ENCODE peak calls at places on chromosomes 11 and 22, in seven cellular contexts. Z is dorsolateral prefrontal cortex; K is GM20000; T is A549; W is psoas muscle; P is suprapubic skin; L is CD8-positive, alpha-beta T cell. O is an unnamed sample.

GRCh38 chr22:36467042-36467810 is 14.2 kb downstream of the TXN2 start:
- DNase-seq in Z (no peak), K (no peak), T (no peak), W (peak), P (no peak), L (no peak), O (no peak)

GRCh38 chr11:36213050-36213840 is 76.0 kb downstream of the COMMD9 start:
- DNase-seq in Z (peak), K (no peak), T (no peak), W (no peak), P (no peak), L (no peak), O (no peak)

GRCh38 chr11:2694995-2695939 is 4.5 kb downstream of the KCNQ1OT1 start:
- DNase-seq in Z (no peak), K (no peak), T (no peak), W (no peak), P (peak), L (no peak), O (no peak)

GRCh38 chr22:41603873-41604332 is 14.3 kb upstream of the PMM1 start:
- DNase-seq in Z (no peak), K (peak), T (no peak), W (no peak), P (no peak), L (no peak), O (no peak)

GRCh38 chr11:6362185-6362867 is 27.9 kb upstream of the SMPD1 start:
- DNase-seq in Z (no peak), K (no peak), T (no peak), W (peak), P (no peak), L (no peak), O (no peak)

GRCh38 chr11:3091081-3091845 is 34.0 kb upstream of the CARS1 start:
- DNase-seq in Z (peak), K (no peak), T (no peak), W (no peak), P (peak), L (no peak), O (no peak)

GRCh38 chr11:12402691-12403120 is 25.3 kb downstream of the PARVA start:
- DNase-seq in Z (no peak), K (no peak), T (no peak), W (no peak), P (no peak), L (no peak), O (no peak)

GRCh38 chr11:92349478-92350156 is 125.0 kb downstream of the FAT3 start:
- DNase-seq in Z (no peak), K (no peak), T (no peak), W (no peak), P (no peak), L (no peak), O (no peak)

GRCh38 chr22:35455529-35455928 is 55.6 kb downstream of the MCM5 start:
- DNase-seq in Z (no peak), K (no peak), T (no peak), W (no peak), P (no peak), L (no peak), O (no peak)

GRCh38 chr22:35452810-35453743 is 53.1 kb downstream of the MCM5 start:
- DNase-seq in Z (no peak), K (no peak), T (no peak), W (no peak), P (no peak), L (no peak), O (no peak)

GRCh38 chr22:35456757-35457156 is 56.8 kb downstream of the MCM5 start:
- DNase-seq in Z (no peak), K (no peak), T (no peak), W (no peak), P (no peak), L (no peak), O (no peak)

GRCh38 chr22:35452351-35452781 is 52.4 kb downstream of the MCM5 start:
- DNase-seq in Z (no peak), K (no peak), T (no peak), W (no peak), P (no peak), L (no peak), O (no peak)

DNA sequence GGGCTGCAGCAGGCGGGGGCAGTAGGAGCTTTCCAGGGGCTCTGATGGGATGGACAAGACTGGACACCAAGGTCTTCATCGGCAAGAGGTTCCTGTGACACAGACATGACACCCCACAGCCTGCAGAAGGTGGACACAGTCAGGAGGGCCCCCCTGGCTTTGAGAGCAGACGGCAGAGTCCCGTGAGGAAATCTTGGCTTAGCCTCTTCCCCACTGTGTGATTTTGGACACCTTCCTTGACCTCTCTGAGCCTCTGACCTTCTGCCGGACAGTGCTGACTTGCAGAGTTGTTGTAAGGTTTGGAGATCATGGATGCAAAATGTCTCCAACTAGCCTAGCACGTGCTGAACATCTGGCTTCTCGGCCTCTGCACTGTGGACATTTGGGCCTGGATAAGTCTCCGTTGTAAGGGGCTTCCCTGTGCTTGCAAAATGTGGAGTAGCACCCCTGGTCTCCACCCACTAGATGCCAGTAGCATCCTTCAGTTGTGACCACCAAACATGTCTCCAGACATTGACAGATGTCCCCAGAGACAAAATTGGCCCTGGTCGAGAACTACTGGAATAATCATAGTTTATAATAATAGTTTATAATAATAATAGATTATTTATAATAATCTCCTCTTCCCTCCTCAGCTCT is 54.6 kb downstream of the MCM5 start:
- DNase-seq in Z (no peak), K (no peak), T (no peak), W (no peak), P (no peak), L (no peak), O (no peak)
- TF ChIP-seq CTCF in Z (peak), K (no peak), T (no peak), W (peak), P (no peak), L (no peak), O (no peak)

GRCh38 chr11:61281581-61282250 is 13.4 kb downstream of the VWCE start:
- DNase-seq in Z (no peak), K (no peak), T (peak), W (no peak), P (no peak), L (no peak), O (peak)

GRCh38 chr11:61277973-61278565 is 17.0 kb downstream of the VWCE start:
- DNase-seq in Z (no peak), K (no peak), T (no peak), W (no peak), P (no peak), L (no peak), O (no peak)

GRCh38 chr11:61277186-61277972 is 17.7 kb downstream of the VWCE start:
- DNase-seq in Z (no peak), K (no peak), T (no peak), W (no peak), P (no peak), L (no peak), O (no peak)

GRCh38 chr11:61280883-61281580 is 14.1 kb downstream of the VWCE start:
- DNase-seq in Z (no peak), K (no peak), T (no peak), W (no peak), P (no peak), L (no peak), O (no peak)

DNA sequence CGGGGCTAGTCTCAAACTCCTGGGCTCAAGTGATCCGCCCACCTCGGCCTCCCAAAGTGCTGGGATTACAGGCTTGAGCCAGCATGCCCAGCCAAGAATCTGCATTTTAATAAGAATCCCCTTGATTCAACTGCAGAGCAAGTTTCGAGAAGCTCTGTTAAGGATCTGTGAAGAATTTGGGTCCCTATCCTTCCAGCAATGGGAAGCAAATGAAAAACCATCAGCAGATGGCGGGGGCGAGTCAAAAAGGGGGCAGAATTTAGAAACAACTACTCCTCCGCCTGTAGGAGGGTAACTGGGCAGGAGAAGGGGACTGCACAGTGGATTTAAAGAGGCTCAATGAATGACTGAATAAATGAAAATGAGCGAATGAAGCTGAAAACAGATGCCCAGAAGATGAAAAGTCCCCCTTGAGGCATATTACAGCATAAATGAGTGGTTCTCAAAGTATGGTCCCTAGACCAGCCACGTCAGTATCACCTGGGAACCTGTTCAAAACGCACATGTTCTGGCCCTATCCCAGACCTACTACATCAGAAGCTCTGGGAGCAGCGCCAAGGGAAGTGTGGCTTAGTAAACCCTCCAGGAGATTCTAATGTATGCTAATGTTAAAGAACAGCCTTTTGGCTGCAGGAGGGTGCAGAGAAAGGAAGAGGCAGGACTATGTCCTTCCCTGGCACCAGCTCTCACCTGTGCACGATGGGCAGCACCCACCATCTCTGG is 15.0 kb downstream of the VWCE start:
- DNase-seq in Z (no peak), K (no peak), T (no peak), W (no peak), P (no peak), L (no peak), O (no peak)
- TF ChIP-seq CTCF in Z (no peak), K (no peak), T (no peak), W (no peak), P (no peak), L (no peak), O (no peak)

DNA sequence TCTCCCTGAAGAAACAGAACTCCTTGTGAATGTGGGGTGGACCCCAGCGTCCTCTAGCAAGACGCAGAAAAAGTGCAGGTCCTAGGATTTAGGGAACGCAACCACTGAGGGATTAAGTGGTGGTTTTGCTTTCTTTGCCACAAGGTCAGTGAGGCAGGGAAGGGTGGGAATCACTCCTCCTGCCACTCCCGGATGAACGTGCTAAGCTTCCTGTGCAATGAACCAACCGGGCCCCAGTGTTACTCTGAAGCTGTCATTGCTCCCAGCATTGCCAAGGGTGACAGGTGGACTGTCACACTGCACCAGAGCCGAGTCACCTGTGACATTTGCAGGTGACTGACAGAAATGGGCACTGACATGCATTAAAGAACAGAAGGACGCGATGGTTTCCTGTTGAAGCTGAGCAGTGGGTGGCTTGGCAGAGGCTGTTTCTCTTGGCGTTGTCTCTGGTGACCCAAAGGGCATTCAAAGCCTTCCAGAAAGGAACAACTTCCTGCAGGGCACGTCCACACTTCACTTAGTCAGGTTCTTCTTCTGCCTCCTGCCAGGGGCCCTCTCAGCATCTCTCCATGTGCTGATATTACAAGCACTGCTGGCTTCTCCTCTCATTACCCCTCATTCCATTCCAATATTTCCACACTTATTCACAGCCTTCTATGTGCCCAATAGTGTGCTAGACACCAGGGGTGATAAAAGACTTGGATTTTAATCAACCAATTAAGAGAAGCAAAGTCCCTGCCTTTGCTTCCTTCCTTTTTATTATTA is 9.7 kb downstream of the KIRREL3 start:
- DNase-seq in Z (no peak), K (no peak), T (no peak), W (no peak), P (no peak), L (no peak), O (no peak)
- TF ChIP-seq CTCF in Z (no peak), K (no peak), T (no peak), W (no peak), P (no peak), L (peak), O (peak)

GRCh38 chr11:120749389-120749788 is 237.8 kb downstream of the GRIK4 start:
- DNase-seq in Z (no peak), K (no peak), T (no peak), W (no peak), P (no peak), L (no peak), O (no peak)

GRCh38 chr11:120748485-120748814 is 236.9 kb downstream of the GRIK4 start:
- DNase-seq in Z (no peak), K (no peak), T (no peak), W (no peak), P (no peak), L (no peak), O (no peak)

GRCh38 chr11:120747801-120748484 is 236.4 kb downstream of the GRIK4 start:
- DNase-seq in Z (no peak), K (no peak), T (no peak), W (no peak), P (no peak), L (no peak), O (no peak)

GRCh38 chr11:120746395-120746794 is 234.8 kb downstream of the GRIK4 start:
- DNase-seq in Z (no peak), K (no peak), T (no peak), W (no peak), P (no peak), L (no peak), O (no peak)

DNA sequence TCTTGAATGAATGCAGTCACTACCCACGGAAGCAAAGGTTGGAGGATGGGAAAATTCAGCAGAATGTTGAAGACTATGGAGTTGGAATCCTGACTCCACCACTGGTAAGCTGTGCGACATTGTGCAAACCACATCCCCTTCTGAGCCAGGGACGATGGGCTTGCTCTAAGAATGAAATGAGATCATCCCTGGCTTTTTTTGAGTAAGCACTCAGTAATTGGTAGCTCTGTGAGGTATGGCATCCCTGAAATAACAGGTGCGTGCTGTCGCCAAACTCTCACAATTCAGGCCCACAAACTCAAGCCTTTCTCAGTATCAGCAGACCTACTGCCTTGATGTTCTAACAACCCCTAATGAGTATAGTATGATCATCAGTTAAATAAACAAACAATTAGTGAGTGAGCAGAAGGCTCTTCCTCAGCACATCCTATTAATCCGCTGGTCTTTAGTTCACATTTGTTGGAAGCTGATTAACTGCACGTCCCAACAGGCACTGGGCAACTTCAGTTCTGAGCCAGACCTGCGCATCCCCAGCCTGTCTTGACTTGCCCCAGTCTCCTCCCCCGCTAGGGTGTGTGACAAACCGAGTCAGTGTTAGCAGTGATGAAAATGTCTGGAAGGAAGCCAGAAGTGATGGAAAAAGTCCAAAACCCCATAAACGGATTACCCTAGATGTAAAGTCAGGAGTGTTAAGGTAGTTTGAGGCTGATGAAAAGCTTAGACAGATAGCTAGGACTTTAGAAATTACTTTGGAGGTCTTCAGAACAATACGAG is 235.5 kb downstream of the GRIK4 start:
- DNase-seq in Z (no peak), K (no peak), T (no peak), W (no peak), P (no peak), L (no peak), O (no peak)
- TF ChIP-seq CTCF in Z (no peak), K (no peak), T (no peak), W (no peak), P (no peak), L (no peak), O (no peak)

DNA sequence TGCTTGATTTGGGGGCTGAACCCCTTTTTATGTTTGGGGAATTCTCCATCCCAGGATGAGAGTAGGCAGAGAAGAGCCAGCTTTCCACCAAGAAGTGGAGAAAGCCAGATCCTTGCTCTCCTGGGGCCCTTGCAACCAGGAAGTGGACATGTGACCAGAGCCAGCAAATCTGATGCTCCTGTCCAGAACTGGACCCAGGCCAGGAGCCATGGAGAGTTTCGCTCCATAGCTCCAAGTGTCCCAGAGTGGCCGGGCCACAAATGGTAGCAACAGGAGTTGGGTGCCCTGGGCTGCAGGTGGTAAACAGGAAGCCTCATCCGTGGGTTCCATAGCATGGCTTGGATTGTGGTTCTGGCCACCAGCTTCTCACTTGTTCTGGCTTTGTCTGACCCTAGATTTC is 93.9 kb upstream of the CD82 start:
- DNase-seq in Z (no peak), K (no peak), T (no peak), W (no peak), P (no peak), L (no peak), O (no peak)
- TF ChIP-seq CTCF in Z (no peak), K (no peak), T (no peak), W (no peak), P (no peak), L (no peak), O (no peak)

DNA sequence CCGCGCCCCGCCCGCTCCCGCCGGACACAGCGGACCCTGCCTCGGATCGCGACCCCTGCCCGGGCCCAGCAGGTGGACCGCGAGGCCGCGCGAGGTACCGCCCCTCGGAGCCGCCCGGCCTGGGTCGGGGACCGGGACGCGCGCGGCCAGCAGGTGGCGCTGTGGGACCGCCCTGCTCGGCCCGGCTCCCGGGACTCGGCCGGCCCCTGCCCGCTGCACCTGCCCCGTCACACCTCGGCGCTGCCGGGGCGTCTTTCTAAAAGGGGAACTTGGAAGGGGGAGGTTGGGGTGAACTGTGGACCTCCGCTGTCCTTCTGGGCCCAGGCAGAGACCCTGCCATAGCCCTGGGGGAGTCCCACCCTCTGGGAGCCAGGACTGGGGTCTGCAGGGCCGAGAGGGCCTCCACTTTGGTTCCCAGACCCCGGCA is 11.1 kb downstream of the CRELD2 start:
- DNase-seq in Z (no peak), K (peak), T (no peak), W (peak), P (no peak), L (peak), O (peak)
- TF ChIP-seq CTCF in Z (peak), K (peak), T (peak), W (peak), P (peak), L (peak), O (peak)

GRCh38 chr11:79371152-79371551 is 69.7 kb downstream of the TENM4 start:
- DNase-seq in Z (no peak), K (no peak), T (no peak), W (no peak), P (no peak), L (no peak), O (no peak)
- TF ChIP-seq CTCF in Z (no peak), K (no peak), T (no peak), W (no peak), P (no peak), L (no peak), O (no peak)

DNA sequence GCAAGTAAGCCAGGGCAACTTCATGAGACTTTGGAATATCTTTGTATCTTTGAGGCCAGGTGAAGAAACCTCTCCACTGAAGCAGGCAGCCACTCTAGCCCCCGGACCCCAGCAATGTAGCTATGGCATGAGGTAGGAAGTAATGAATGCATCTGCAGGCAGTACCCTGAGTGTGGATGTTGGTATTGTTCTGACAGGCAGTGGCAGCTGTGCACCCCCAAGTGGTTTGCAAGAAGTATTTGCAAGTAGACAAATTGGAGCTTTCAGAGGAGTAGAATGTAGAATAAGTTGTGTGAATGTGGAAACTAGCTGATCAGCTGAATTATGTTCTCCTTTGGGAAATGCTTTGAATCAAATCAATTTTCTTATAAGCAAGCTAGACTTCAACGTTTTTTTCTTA is 194.4 kb upstream of the PGR start:
- DNase-seq in Z (no peak), K (no peak), T (no peak), W (no peak), P (no peak), L (no peak), O (no peak)
- TF ChIP-seq CTCF in Z (no peak), K (no peak), T (no peak), W (no peak), P (no peak), L (no peak), O (no peak)

GRCh38 chr22:43969021-43969878 is 14.0 kb downstream of the SAMM50 start:
- DNase-seq in Z (no peak), K (no peak), T (no peak), W (no peak), P (no peak), L (no peak), O (no peak)
- TF ChIP-seq CTCF in Z (no peak), K (no peak), T (no peak), W (no peak), P (no peak), L (no peak), O (no peak)

GRCh38 chr11:762421-763072 is 14.7 kb downstream of the GATD1 start:
- DNase-seq in Z (peak), K (peak), T (peak), W (no peak), P (peak), L (no peak), O (no peak)
- TF ChIP-seq CTCF in Z (peak), K (no peak), T (peak), W (peak), P (no peak), L (no peak), O (no peak)